ENCODE peak calls at places on chromosomes 16 and 17, in five cellular contexts. T is mesenchymal stem cell, J is H9, Y is neuronal stem cell, G is H1. H is an unnamed sample.

GRCh38 chr16:69344171-69344570 is 4.6 kb downstream of the NIP7 start:
- DNase-seq in Y (no peak), T (no peak), G (no peak), J (no peak), H (no peak)

GRCh38 chr16:54067317-54068065 is 219.1 kb downstream of the IRX3 start:
- DNase-seq in J (no peak), T (no peak), G (no peak), Y (no peak), H (no peak)

GRCh38 chr17:3993493-3994220 is 29.4 kb upstream of the ATP2A3 start:
- DNase-seq in T (peak; percentile 53), Y (no peak), J (peak; percentile 21), G (no peak), H (no peak)

GRCh38 chr16:12002447-12003006 is 26.0 kb downstream of the SNX29 start:
- DNase-seq in T (peak; percentile 96), J (no peak), Y (no peak), G (no peak), H (no peak)

GRCh38 chr16:77359065-77359502 is 75.8 kb downstream of the ADAMTS18 start:
- DNase-seq in G (no peak), T (peak; percentile 57), J (no peak), Y (peak; percentile 18), H (no peak)

GRCh38 chr17:7988750-7989178 is 13.7 kb upstream of the GUCY2D start:
- DNase-seq in J (no peak), T (peak; percentile 85), Y (peak; percentile 74), G (no peak), H (peak; percentile 98)

GRCh38 chr16:11576427-11577289 is 10.1 kb downstream of the LITAF start:
- DNase-seq in T (peak; percentile 48), J (no peak), G (no peak), Y (no peak), H (peak; percentile 53)

GRCh38 chr17:77426676-77427386 is 286.1 kb downstream of the SEC14L1 start:
- DNase-seq in Y (no peak), G (no peak), T (no peak), J (no peak), H (no peak)

GRCh38 chr16:70468776-70469525 is 14.6 kb downstream of the FCSK start:
- DNase-seq in T (no peak), Y (no peak), J (no peak), G (no peak), H (no peak)

GRCh38 chr16:51708861-51709260 is 557.8 kb upstream of the SALL1 start:
- DNase-seq in Y (no peak), G (no peak), T (no peak), J (no peak), H (no peak)

GRCh38 chr16:67278773-67279295 is 498 bp upstream of the PLEKHG4 start:
- DNase-seq in G (peak; percentile 74), J (peak; percentile 53), T (peak; percentile 32), Y (no peak), H (no peak)

GRCh38 chr17:15453782-15454181 is 13.6 kb downstream of the CDRT4 start:
- DNase-seq in J (no peak), T (no peak), Y (no peak), G (no peak), H (no peak)
- H2BK12ac ChIP-seq in J (no peak overlapping the region), T (no peak overlapping the region), Y (no peak overlapping the region), G (no peak overlapping the region), H (no peak overlapping the region)

GRCh38 chr16:13552062-13552959 is 367.6 kb upstream of the ERCC4 start:
- DNase-seq in Y (no peak), G (no peak), J (no peak), T (no peak), H (no peak)
- H2BK12ac ChIP-seq in Y (no peak overlapping the region), G (no peak overlapping the region), J (no peak overlapping the region), T (no peak overlapping the region), H (no peak overlapping the region)

GRCh38 chr16:23252310-23252709 is 49.8 kb upstream of the SCNN1B start:
- DNase-seq in T (no peak), J (no peak), G (no peak), Y (no peak), H (no peak)

GRCh38 chr16:23256440-23256839 is 45.7 kb upstream of the SCNN1B start:
- DNase-seq in J (no peak), G (no peak), Y (no peak), T (no peak), H (no peak)

GRCh38 chr16:23257682-23258081 is 44.4 kb upstream of the SCNN1B start:
- DNase-seq in Y (no peak), J (no peak), G (no peak), T (no peak), H (peak; percentile 95)

GRCh38 chr16:23255000-23255399 is 47.1 kb upstream of the SCNN1B start:
- DNase-seq in T (no peak), G (no peak), Y (no peak), J (no peak), H (no peak)

GRCh38 chr16:23254338-23254737 is 47.8 kb upstream of the SCNN1B start:
- DNase-seq in T (no peak), J (no peak), G (no peak), Y (no peak), H (peak; percentile 43)
- H2BK12ac ChIP-seq in T (no peak overlapping the region), J (no peak overlapping the region), G (no peak overlapping the region), Y (no peak overlapping the region), H (no peak overlapping the region)

GRCh38 chr17:80575057-80575875 is 30.6 kb downstream of the RPTOR start:
- DNase-seq in T (peak; percentile 85), G (peak; percentile 95), J (peak; percentile 93), Y (peak; percentile 86), H (peak; percentile 90)

GRCh38 chr17:80569936-80570335 is 25.3 kb downstream of the RPTOR start:
- DNase-seq in G (no peak), Y (no peak), T (no peak), J (no peak), H (no peak)

GRCh38 chr17:80577876-80578275 is 33.2 kb downstream of the RPTOR start:
- DNase-seq in J (no peak), G (no peak), T (no peak), Y (no peak), H (no peak)

DNA sequence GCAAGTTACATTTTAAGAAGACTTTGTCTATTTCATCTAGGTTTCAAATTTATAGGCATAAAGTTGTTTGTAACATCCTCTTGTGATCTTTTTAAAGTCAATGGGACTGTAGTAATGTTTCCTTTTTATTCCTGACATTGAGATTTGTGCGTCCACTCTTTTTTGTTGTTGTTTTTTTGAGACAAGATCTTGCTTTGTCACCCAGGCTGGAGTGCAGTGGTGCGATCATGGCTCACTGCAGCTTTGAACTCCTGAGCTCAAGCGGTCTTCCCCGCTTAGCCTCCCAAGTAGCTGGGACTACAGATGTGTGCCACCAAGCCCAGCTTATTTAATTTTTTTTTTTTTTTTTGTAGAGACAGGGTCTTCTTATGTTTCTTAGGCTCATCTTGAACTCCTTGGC is 29.9 kb downstream of the RPTOR start:
- DNase-seq in T (no peak), G (no peak), Y (no peak), J (no peak), H (no peak)
- H2BK12ac ChIP-seq in T (no peak overlapping the region), G (no peak overlapping the region), Y (no peak overlapping the region), J (no peak overlapping the region), H (no peak overlapping the region)